ENCODE peak calls at places on chromosome 16, in seven cellular contexts. I is fibroblast of lung; O is ureter; H is epithelial cell of prostate; Y is OCI-M1; N is T-helper 9 cell; L is CD4-positive, alpha-beta T cell. W is an unnamed sample.

GRCh38 chr16:81505011-81505660 is 60.5 kb downstream of the CMIP start:
- DNase-seq in Y (peak; percentile 84), I (no peak), N (no peak), O (peak; percentile 78), H (peak; percentile 81), L (no peak), W (no peak)

GRCh38 chr16:56943761-56944375 is 11.9 kb downstream of the HERPUD1 start:
- DNase-seq in I (no peak), L (no peak), N (no peak), Y (no peak), O (no peak), H (no peak), W (no peak)

GRCh38 chr16:3690470-3690918 is 26.8 kb downstream of the TRAP1 start:
- DNase-seq in O (peak; percentile 94), I (peak; percentile 89), H (peak; percentile 36), L (peak; percentile 76), N (peak; percentile 73), Y (peak; percentile 75), W (peak; percentile 91)

GRCh38 chr16:79154081-79154480 is 446.5 kb downstream of the MAF start:
- DNase-seq in L (no peak), H (no peak), N (no peak), O (no peak), I (no peak), Y (no peak), W (no peak)

GRCh38 chr16:3857189-3858013 is 23.1 kb downstream of the CREBBP start:
- DNase-seq in Y (peak; percentile 10), L (no peak), N (no peak), I (peak; percentile 36), O (no peak), H (no peak), W (no peak)

GRCh38 chr16:2432286-2432685 is 3.0 kb downstream of the CCNF start:
- DNase-seq in L (no peak), Y (no peak), N (no peak), O (no peak), H (no peak), I (no peak), W (no peak)

GRCh38 chr16:53816211-53816610 is 112.3 kb downstream of the FTO start:
- DNase-seq in L (no peak), O (no peak), H (no peak), N (no peak), Y (no peak), I (no peak), W (no peak)

GRCh38 chr16:10978846-10979446 is 34.6 kb downstream of the CLEC16A start:
- DNase-seq in H (no peak), N (no peak), L (no peak), Y (no peak), O (no peak), I (no peak), W (no peak)

GRCh38 chr16:85017151-85017550 is 5.8 kb upstream of the ZDHHC7 start:
- DNase-seq in O (no peak), Y (no peak), L (no peak), I (peak; percentile 72), N (no peak), H (no peak), W (no peak)

GRCh38 chr16:66554021-66554420 is 1.6 kb downstream of the CKLF start:
- DNase-seq in I (no peak), H (no peak), L (no peak), N (no peak), O (no peak), Y (no peak), W (no peak)

GRCh38 chr16:27345201-27345600 is 31.4 kb downstream of the IL4R start:
- DNase-seq in Y (no peak), N (no peak), I (no peak), O (no peak), L (no peak), H (no peak), W (no peak)

GRCh38 chr16:68563631-68564366 is 24.7 kb downstream of the ZFP90 start:
- DNase-seq in I (no peak), H (no peak), Y (peak; percentile 4), O (no peak), L (no peak), N (no peak), W (no peak)

GRCh38 chr16:82059161-82059982 is 24.3 kb downstream of the HSD17B2 start:
- DNase-seq in O (no peak), I (no peak), L (no peak), Y (no peak), N (no peak), H (no peak), W (no peak)

W was measured in dermis microvascular lymphatic vessel endothelial cell.